ENCODE peak calls at places on chromosome 10, in six cellular contexts. One of them, this sample, is unnamed.

GRCh38 chr10:93181249-93181928 is 107.7 kb downstream of the CYP26A1 start:
- DNase-seq in breast epithelium: no peak
- DNase-seq in lower leg skin: no peak
- DNase-seq in bronchial epithelial cell: no peak
- DNase-seq in naive B cell: no peak
- DNase-seq in KBM-7: no peak
- DNase-seq in this sample: no peak

GRCh38 chr10:104327745-104328635 is 10.3 kb downstream of the ITPRIP start:
- DNase-seq in lower leg skin: no peak
- DNase-seq in KBM-7: peak; percentile 63
- DNase-seq in breast epithelium: no peak
- DNase-seq in bronchial epithelial cell: peak; percentile 85
- DNase-seq in naive B cell: no peak
- DNase-seq in this sample: no peak

GRCh38 chr10:13110908-13111307 is 10.9 kb downstream of the OPTN start:
- DNase-seq in lower leg skin: no peak
- DNase-seq in bronchial epithelial cell: no peak
- DNase-seq in breast epithelium: no peak
- DNase-seq in naive B cell: no peak
- DNase-seq in KBM-7: no peak
- DNase-seq in this sample: no peak

GRCh38 chr10:33334170-33334838 is at the start of gene NRP1:
- DNase-seq in lower leg skin: peak; percentile 38
- DNase-seq in breast epithelium: no peak
- DNase-seq in naive B cell: no peak
- DNase-seq in bronchial epithelial cell: no peak
- DNase-seq in KBM-7: peak; percentile 85
- DNase-seq in this sample: no peak

GRCh38 chr10:28089467-28089866 is 90.6 kb upstream of the ODAD2 start:
- DNase-seq in KBM-7: no peak
- DNase-seq in naive B cell: no peak
- DNase-seq in lower leg skin: no peak
- DNase-seq in breast epithelium: no peak
- DNase-seq in bronchial epithelial cell: peak; percentile 78
- DNase-seq in this sample: no peak

GRCh38 chr10:129031233-129032150 is 435.5 kb upstream of the MGMT start:
- DNase-seq in breast epithelium: peak; percentile 37
- DNase-seq in naive B cell: no peak
- DNase-seq in lower leg skin: no peak
- DNase-seq in KBM-7: peak; percentile 69
- DNase-seq in bronchial epithelial cell: peak; percentile 4
- DNase-seq in this sample: no peak

GRCh38 chr10:32298066-32298812 is 48.7 kb downstream of the EPC1 start:
- DNase-seq in breast epithelium: no peak
- DNase-seq in naive B cell: no peak
- DNase-seq in lower leg skin: no peak
- DNase-seq in KBM-7: no peak
- DNase-seq in bronchial epithelial cell: peak; percentile 85
- DNase-seq in this sample: peak; percentile 12

GRCh38 chr10:35636942-35637341 is 5.2 kb downstream of the FZD8 start:
- DNase-seq in breast epithelium: no peak
- DNase-seq in KBM-7: no peak
- DNase-seq in lower leg skin: no peak
- DNase-seq in naive B cell: no peak
- DNase-seq in bronchial epithelial cell: no peak
- DNase-seq in this sample: no peak

GRCh38 chr10:124903119-124903518 is 38.8 kb upstream of the ZRANB1 start:
- DNase-seq in breast epithelium: no peak
- DNase-seq in bronchial epithelial cell: no peak
- DNase-seq in KBM-7: no peak
- DNase-seq in lower leg skin: no peak
- DNase-seq in naive B cell: no peak
- DNase-seq in this sample: no peak

GRCh38 chr10:5506246-5506645 is 6.9 kb upstream of the CALML5 start:
- DNase-seq in naive B cell: no peak
- DNase-seq in lower leg skin: no peak
- DNase-seq in breast epithelium: no peak
- DNase-seq in bronchial epithelial cell: no peak
- DNase-seq in KBM-7: no peak
- DNase-seq in this sample: no peak

GRCh38 chr10:102752266-102752930 is 8.7 kb downstream of the WBP1L start:
- DNase-seq in naive B cell: no peak
- DNase-seq in bronchial epithelial cell: no peak
- DNase-seq in breast epithelium: no peak
- DNase-seq in KBM-7: no peak
- DNase-seq in lower leg skin: peak; percentile 53
- DNase-seq in this sample: peak; percentile 94

GRCh38 chr10:58436071-58436470 is 50.9 kb downstream of the TFAM start:
- DNase-seq in breast epithelium: peak; percentile 50
- DNase-seq in bronchial epithelial cell: peak; percentile 94
- DNase-seq in KBM-7: peak; percentile 36
- DNase-seq in lower leg skin: no peak
- DNase-seq in naive B cell: no peak
- DNase-seq in this sample: no peak

GRCh38 chr10:61897671-61898434 is 3.6 kb upstream of the ARID5B start:
- DNase-seq in bronchial epithelial cell: peak; percentile 42
- DNase-seq in lower leg skin: peak; percentile 32
- DNase-seq in KBM-7: peak; percentile 34
- DNase-seq in breast epithelium: peak; percentile 58
- DNase-seq in naive B cell: no peak
- DNase-seq in this sample: no peak

GRCh38 chr10:48649349-48649944 is 35.2 kb upstream of the WDFY4 start:
- DNase-seq in breast epithelium: no peak
- DNase-seq in bronchial epithelial cell: no peak
- DNase-seq in naive B cell: no peak
- DNase-seq in KBM-7: no peak
- DNase-seq in lower leg skin: no peak
- DNase-seq in this sample: no peak

GRCh38 chr10:102375250-102375649 is 20.3 kb upstream of the NFKB2 start:
- DNase-seq in KBM-7: no peak
- DNase-seq in naive B cell: no peak
- DNase-seq in bronchial epithelial cell: no peak
- DNase-seq in breast epithelium: no peak
- DNase-seq in lower leg skin: no peak
- DNase-seq in this sample: no peak

GRCh38 chr10:113099431-113100298 is 149.6 kb downstream of the TCF7L2 start:
- DNase-seq in lower leg skin: no peak
- DNase-seq in breast epithelium: no peak
- DNase-seq in bronchial epithelial cell: peak; percentile 79
- DNase-seq in KBM-7: peak; percentile 46
- DNase-seq in naive B cell: no peak
- DNase-seq in this sample: no peak

GRCh38 chr10:23099816-23100215 is 4.4 kb downstream of the MSRB2 start:
- DNase-seq in lower leg skin: no peak
- DNase-seq in KBM-7: no peak
- DNase-seq in breast epithelium: no peak
- DNase-seq in naive B cell: no peak
- DNase-seq in bronchial epithelial cell: peak; percentile 66
- DNase-seq in this sample: no peak

GRCh38 chr10:101227765-101228681 is 1.2 kb downstream of the LBX1 start:
- DNase-seq in naive B cell: no peak
- DNase-seq in KBM-7: no peak
- DNase-seq in breast epithelium: no peak
- DNase-seq in bronchial epithelial cell: no peak
- DNase-seq in lower leg skin: no peak
- DNase-seq in this sample: no peak

GRCh38 chr10:71272122-71272771 is 46.8 kb upstream of the SLC29A3 start:
- DNase-seq in KBM-7: no peak
- DNase-seq in lower leg skin: no peak
- DNase-seq in breast epithelium: no peak
- DNase-seq in bronchial epithelial cell: peak; percentile 56
- DNase-seq in naive B cell: no peak
- DNase-seq in this sample: peak; percentile 64

GRCh38 chr10:132648072-132648855 is 110.7 kb downstream of the INPP5A start:
- DNase-seq in KBM-7: no peak
- DNase-seq in breast epithelium: no peak
- DNase-seq in lower leg skin: no peak
- DNase-seq in naive B cell: no peak
- DNase-seq in bronchial epithelial cell: no peak
- DNase-seq in this sample: no peak